ENCODE peak calls at places on chromosomes 2 and 18, in five cellular contexts. Y is uterus, Q is HepG2, D is mucosa of descending colon, I is breast epithelium. O is an unnamed sample. For H3K36me3 and H3K4me1, the result is how much of the 10 kb centered on the place peaks cover.

GRCh38 chr2:36479406-36479805 is 118.6 kb downstream of the FEZ2 start:
- DNase-seq in Y (no peak), Q (no peak), D (no peak), I (no peak), O (no peak)

GRCh38 chr2:1478311-1479305 is 65.3 kb downstream of the TPO start:
- DNase-seq in Y (no peak), Q (no peak), D (no peak), I (no peak), O (no peak)

GRCh38 chr2:105134076-105134475 is 96.2 kb downstream of the MRPS9 start:
- DNase-seq in Y (no peak), Q (no peak), D (no peak), I (no peak), O (no peak)

GRCh38 chr18:60092073-60092472 is 192.3 kb downstream of the PMAIP1 start:
- DNase-seq in Y (no peak), Q (no peak), D (no peak), I (no peak), O (no peak)

GRCh38 chr2:23673082-23673481 is 253.8 kb downstream of the ATAD2B start:
- DNase-seq in Y (no peak), Q (no peak), D (no peak), I (no peak), O (no peak)

GRCh38 chr2:52510432-52510831 is 1257.2 kb upstream of the CHAC2 start:
- DNase-seq in Y (no peak), Q (no peak), D (no peak), I (no peak), O (no peak)

GRCh38 chr2:5164806-5165525 is 527.2 kb upstream of the SOX11 start:
- DNase-seq in Y (no peak), Q (no peak), D (no peak), I (no peak), O (no peak)

GRCh38 chr2:38709515-38710194 is 41.5 kb downstream of the SRSF7 start:
- DNase-seq in Y (no peak), Q (no peak), D (no peak), I (no peak), O (no peak)

GRCh38 chr2:169732583-169733358 is 861 bp upstream of the KLHL23 start:
- DNase-seq in Y (no peak), Q (peak), D (no peak), I (no peak), O (no peak)

GRCh38 chr2:161353543-161353942 is 45.3 kb downstream of the PSMD14 start:
- DNase-seq in Y (no peak), Q (no peak), D (no peak), I (no peak), O (no peak)

GRCh38 chr2:96274355-96275056 is 8.5 kb downstream of the CIAO1 start:
- DNase-seq in Y (no peak), Q (no peak), D (no peak), I (no peak), O (no peak)

GRCh38 chr2:96273763-96274162 is 7.7 kb downstream of the CIAO1 start:
- DNase-seq in Y (no peak), Q (peak), D (no peak), I (no peak), O (no peak)

GRCh38 chr2:96271995-96272394 is 6.0 kb downstream of the CIAO1 start:
- DNase-seq in Y (no peak), Q (no peak), D (no peak), I (no peak), O (no peak)

DNA sequence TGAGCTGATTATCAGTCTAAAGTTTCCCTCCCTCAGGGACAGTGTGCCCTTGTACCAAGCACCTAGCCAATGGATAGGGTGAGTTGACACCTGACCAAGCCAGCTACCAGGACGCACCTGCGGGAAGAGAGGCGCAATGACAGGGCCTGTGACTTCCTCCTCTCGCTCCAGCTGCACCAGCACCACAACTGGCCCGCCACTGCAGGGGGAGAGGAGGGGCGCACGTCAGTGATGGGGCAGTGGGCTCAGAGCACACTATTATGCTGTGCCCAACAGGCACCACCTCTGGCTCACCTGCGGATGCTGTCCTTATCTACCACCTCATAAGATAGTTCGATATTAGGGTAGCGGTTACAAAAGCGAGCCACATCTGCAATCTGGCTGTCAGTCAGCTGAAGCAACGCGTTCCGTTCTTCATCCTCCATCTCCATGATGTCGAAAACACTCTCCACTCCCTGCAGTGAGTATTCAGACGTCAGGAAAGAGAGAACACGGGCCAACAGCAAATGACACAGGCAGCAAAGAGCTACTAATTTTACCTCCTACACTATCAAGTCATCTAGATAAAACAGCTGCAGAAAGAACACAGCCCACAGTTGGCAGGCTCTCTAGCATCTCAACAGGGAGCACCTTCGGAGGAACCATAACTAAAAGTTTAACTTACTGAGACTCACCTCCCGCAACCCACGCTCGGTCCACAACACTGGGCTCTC is 10.9 kb downstream of the CIAO1 start:
- DNase-seq in Y (no peak), Q (no peak), D (no peak), I (no peak), O (no peak)
- H3K36me3 ChIP-seq in Y (under half), Q (half or more), D (under half), I (under half), O (half or more)

DNA sequence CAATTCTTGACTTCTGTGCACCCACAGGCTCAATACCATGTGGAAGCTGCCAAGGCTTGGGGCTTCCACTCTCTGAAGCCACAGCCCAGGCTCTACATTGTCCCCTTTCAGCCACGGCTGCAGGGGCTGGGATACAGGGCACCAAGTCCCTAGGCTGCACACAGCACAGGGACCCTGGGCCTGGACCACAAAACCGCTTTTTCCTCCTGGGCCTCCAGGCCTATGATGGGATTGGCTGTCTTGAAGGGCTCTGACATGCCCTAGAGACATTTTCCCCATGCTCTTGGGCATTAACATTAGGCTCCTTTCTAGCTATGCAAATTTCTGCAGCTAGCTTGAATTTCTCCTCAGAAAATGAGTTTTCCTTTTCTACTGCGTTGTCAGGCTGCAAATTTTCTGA is 29.7 kb downstream of the NUP35 start:
- DNase-seq in Y (no peak), Q (no peak), D (no peak), I (no peak), O (no peak)
- H3K4me1 ChIP-seq in Y (under half), Q (under half), D (under half), I (under half), O (under half)

DNA sequence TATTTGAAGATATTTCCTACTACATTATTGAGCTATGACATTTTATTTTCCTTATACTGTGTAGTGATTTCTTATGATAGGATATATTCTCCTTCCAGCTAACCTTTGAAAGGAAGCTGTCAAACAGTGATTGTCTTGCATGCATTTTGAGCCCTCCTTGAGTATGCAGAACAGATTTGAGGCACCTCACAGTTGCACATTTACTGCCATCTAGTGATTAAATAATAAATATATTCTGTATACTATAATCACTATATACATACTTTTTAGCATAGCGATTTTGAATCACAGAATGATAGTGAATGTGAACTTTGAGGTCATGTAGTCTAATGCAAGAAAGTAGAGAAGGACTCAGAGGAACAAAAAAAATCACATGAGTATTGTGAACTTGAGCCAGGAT is 268.4 kb upstream of the CDH19 start:
- DNase-seq in Y (no peak), Q (no peak), D (no peak), I (no peak), O (no peak)
- TF ChIP-seq CTCF in Y (no peak), Q (no peak), D (no peak), I (no peak), O (no peak)

DNA sequence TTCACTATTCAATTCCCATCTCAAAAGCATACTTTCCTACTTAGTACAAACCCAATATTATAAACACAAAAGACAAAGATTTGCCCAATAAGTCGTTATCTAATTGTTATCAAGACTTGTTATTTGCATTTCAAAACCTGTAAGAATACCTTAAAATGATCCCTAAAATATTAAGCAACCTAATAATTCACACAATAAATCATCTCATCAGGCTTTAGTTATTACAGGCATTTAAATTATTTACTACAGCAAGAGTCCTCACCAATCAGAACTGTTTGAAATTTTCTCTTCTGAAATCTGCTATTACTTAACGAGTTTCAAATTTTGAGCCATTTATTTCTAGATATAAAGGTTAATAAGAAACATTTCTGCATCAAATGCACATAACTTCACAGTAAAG is 1.6 kb downstream of the CCDC88A start:
- DNase-seq in Y (no peak), Q (no peak), D (no peak), I (no peak), O (no peak)
- H3K36me3 ChIP-seq in Y (under half), Q (under half), D (under half), I (under half), O (under half)

GRCh38 chr2:205768341-205768740 is 86.0 kb downstream of the NRP2 start:
- DNase-seq in Y (no peak), Q (no peak), D (no peak), I (no peak), O (no peak)

GRCh38 chr2:205766765-205767359 is 84.6 kb downstream of the NRP2 start:
- DNase-seq in Y (peak), Q (peak), D (peak), I (peak), O (no peak)

GRCh38 chr2:205769494-205769848 is 87.2 kb downstream of the NRP2 start:
- DNase-seq in Y (no peak), Q (no peak), D (no peak), I (no peak), O (no peak)

GRCh38 chr2:205768815-205769493 is 86.7 kb downstream of the NRP2 start:
- DNase-seq in Y (no peak), Q (no peak), D (no peak), I (no peak), O (no peak)

GRCh38 chr2:205767617-205768016 is 85.3 kb downstream of the NRP2 start:
- DNase-seq in Y (no peak), Q (no peak), D (no peak), I (no peak), O (no peak)
- H3K4me1 ChIP-seq in Y (under half), Q (under half), D (under half), I (under half), O (under half)

O was measured in thoracic aorta.